ENCODE peak calls at places on chromosomes 3 and 15, in six cellular contexts. One of them, this sample, is unnamed.
A peak's percentile ranks its signal among the peaks of the same experiment; 100 is the strongest.

GRCh38 chr3:46406440-46406785 is 453 bp downstream of the CCR5AS start:
- ATAC-seq in natural killer cell treated with Interleukin-12 subunit alpha and Interleukin-12 subunit beta and Interleukin-15 and Interleukin-18, amount 100 ng/mL, for 72 hours: no peak
- ATAC-seq in pancreas: no peak
- ATAC-seq in activated naive CD4-positive, alpha-beta T cell treated with anti-CD3 and anti-CD28 coated beads, Interleukin-2, amount 50 U/mL, for 72 hours: no peak
- ATAC-seq in activated T-helper 17 cell treated with anti-CD3 and anti-CD28 coated beads, Interleukin-2, amount 50 U/mL, for 72 hours: no peak
- ATAC-seq in Right ventricle myocardium superior: no peak
- ATAC-seq in this sample: no peak

GRCh38 chr3:126607214-126607908 is 47.6 kb downstream of the TXNRD3 start:
- ATAC-seq in natural killer cell treated with Interleukin-12 subunit alpha and Interleukin-12 subunit beta and Interleukin-15 and Interleukin-18, amount 100 ng/mL, for 72 hours: peak; percentile 99
- ATAC-seq in pancreas: no peak
- ATAC-seq in activated naive CD4-positive, alpha-beta T cell treated with anti-CD3 and anti-CD28 coated beads, Interleukin-2, amount 50 U/mL, for 72 hours: peak; percentile 75
- ATAC-seq in activated T-helper 17 cell treated with anti-CD3 and anti-CD28 coated beads, Interleukin-2, amount 50 U/mL, for 72 hours: peak; percentile 90
- ATAC-seq in Right ventricle myocardium superior: peak; percentile 52
- ATAC-seq in this sample: no peak

GRCh38 chr15:60795889-60796288 is 316.9 kb upstream of the ICE2 start:
- ATAC-seq in natural killer cell treated with Interleukin-12 subunit alpha and Interleukin-12 subunit beta and Interleukin-15 and Interleukin-18, amount 100 ng/mL, for 72 hours: peak; percentile 37
- ATAC-seq in pancreas: no peak
- ATAC-seq in activated naive CD4-positive, alpha-beta T cell treated with anti-CD3 and anti-CD28 coated beads, Interleukin-2, amount 50 U/mL, for 72 hours: peak; percentile 45
- ATAC-seq in activated T-helper 17 cell treated with anti-CD3 and anti-CD28 coated beads, Interleukin-2, amount 50 U/mL, for 72 hours: peak; percentile 62
- ATAC-seq in Right ventricle myocardium superior: no peak
- ATAC-seq in this sample: no peak

GRCh38 chr3:18666655-18667054 is 241.5 kb upstream of the SATB1 start:
- ATAC-seq in natural killer cell treated with Interleukin-12 subunit alpha and Interleukin-12 subunit beta and Interleukin-15 and Interleukin-18, amount 100 ng/mL, for 72 hours: no peak
- ATAC-seq in pancreas: no peak
- ATAC-seq in activated naive CD4-positive, alpha-beta T cell treated with anti-CD3 and anti-CD28 coated beads, Interleukin-2, amount 50 U/mL, for 72 hours: no peak
- ATAC-seq in activated T-helper 17 cell treated with anti-CD3 and anti-CD28 coated beads, Interleukin-2, amount 50 U/mL, for 72 hours: no peak
- ATAC-seq in Right ventricle myocardium superior: no peak
- ATAC-seq in this sample: peak; percentile 96

GRCh38 chr3:53941945-53942344 is 50.3 kb upstream of the SELENOK start:
- ATAC-seq in natural killer cell treated with Interleukin-12 subunit alpha and Interleukin-12 subunit beta and Interleukin-15 and Interleukin-18, amount 100 ng/mL, for 72 hours: no peak
- ATAC-seq in pancreas: no peak
- ATAC-seq in activated naive CD4-positive, alpha-beta T cell treated with anti-CD3 and anti-CD28 coated beads, Interleukin-2, amount 50 U/mL, for 72 hours: no peak
- ATAC-seq in activated T-helper 17 cell treated with anti-CD3 and anti-CD28 coated beads, Interleukin-2, amount 50 U/mL, for 72 hours: no peak
- ATAC-seq in Right ventricle myocardium superior: no peak
- ATAC-seq in this sample: no peak

GRCh38 chr15:85457392-85457968 is 77.1 kb downstream of the AKAP13 start:
- ATAC-seq in natural killer cell treated with Interleukin-12 subunit alpha and Interleukin-12 subunit beta and Interleukin-15 and Interleukin-18, amount 100 ng/mL, for 72 hours: no peak
- ATAC-seq in pancreas: no peak
- ATAC-seq in activated naive CD4-positive, alpha-beta T cell treated with anti-CD3 and anti-CD28 coated beads, Interleukin-2, amount 50 U/mL, for 72 hours: peak; percentile 26
- ATAC-seq in activated T-helper 17 cell treated with anti-CD3 and anti-CD28 coated beads, Interleukin-2, amount 50 U/mL, for 72 hours: peak; percentile 24
- ATAC-seq in Right ventricle myocardium superior: peak; percentile 45
- ATAC-seq in this sample: peak; percentile 73

GRCh38 chr15:41024141-41024540 is 70.9 kb downstream of the CHAC1 start:
- ATAC-seq in natural killer cell treated with Interleukin-12 subunit alpha and Interleukin-12 subunit beta and Interleukin-15 and Interleukin-18, amount 100 ng/mL, for 72 hours: no peak
- ATAC-seq in pancreas: no peak
- ATAC-seq in activated naive CD4-positive, alpha-beta T cell treated with anti-CD3 and anti-CD28 coated beads, Interleukin-2, amount 50 U/mL, for 72 hours: no peak
- ATAC-seq in activated T-helper 17 cell treated with anti-CD3 and anti-CD28 coated beads, Interleukin-2, amount 50 U/mL, for 72 hours: no peak
- ATAC-seq in Right ventricle myocardium superior: no peak
- ATAC-seq in this sample: no peak

GRCh38 chr3:15768421-15769255 is 29.1 kb downstream of the ANKRD28 start:
- ATAC-seq in natural killer cell treated with Interleukin-12 subunit alpha and Interleukin-12 subunit beta and Interleukin-15 and Interleukin-18, amount 100 ng/mL, for 72 hours: peak; percentile 89
- ATAC-seq in pancreas: peak; percentile 89
- ATAC-seq in activated naive CD4-positive, alpha-beta T cell treated with anti-CD3 and anti-CD28 coated beads, Interleukin-2, amount 50 U/mL, for 72 hours: peak; percentile 98
- ATAC-seq in activated T-helper 17 cell treated with anti-CD3 and anti-CD28 coated beads, Interleukin-2, amount 50 U/mL, for 72 hours: peak; percentile 96
- ATAC-seq in Right ventricle myocardium superior: no peak
- ATAC-seq in this sample: peak; percentile 96

GRCh38 chr3:194042947-194043346 is 93.0 kb upstream of the HES1 start:
- ATAC-seq in natural killer cell treated with Interleukin-12 subunit alpha and Interleukin-12 subunit beta and Interleukin-15 and Interleukin-18, amount 100 ng/mL, for 72 hours: no peak
- ATAC-seq in pancreas: no peak
- ATAC-seq in activated naive CD4-positive, alpha-beta T cell treated with anti-CD3 and anti-CD28 coated beads, Interleukin-2, amount 50 U/mL, for 72 hours: no peak
- ATAC-seq in activated T-helper 17 cell treated with anti-CD3 and anti-CD28 coated beads, Interleukin-2, amount 50 U/mL, for 72 hours: no peak
- ATAC-seq in Right ventricle myocardium superior: no peak
- ATAC-seq in this sample: no peak

GRCh38 chr15:99176757-99177156 is 71.9 kb downstream of the SYNM start:
- ATAC-seq in natural killer cell treated with Interleukin-12 subunit alpha and Interleukin-12 subunit beta and Interleukin-15 and Interleukin-18, amount 100 ng/mL, for 72 hours: no peak
- ATAC-seq in pancreas: no peak
- ATAC-seq in activated naive CD4-positive, alpha-beta T cell treated with anti-CD3 and anti-CD28 coated beads, Interleukin-2, amount 50 U/mL, for 72 hours: no peak
- ATAC-seq in activated T-helper 17 cell treated with anti-CD3 and anti-CD28 coated beads, Interleukin-2, amount 50 U/mL, for 72 hours: no peak
- ATAC-seq in Right ventricle myocardium superior: no peak
- ATAC-seq in this sample: no peak

GRCh38 chr3:10703875-10704274 is 112.2 kb upstream of the SLC6A11 start:
- ATAC-seq in natural killer cell treated with Interleukin-12 subunit alpha and Interleukin-12 subunit beta and Interleukin-15 and Interleukin-18, amount 100 ng/mL, for 72 hours: no peak
- ATAC-seq in pancreas: no peak
- ATAC-seq in activated naive CD4-positive, alpha-beta T cell treated with anti-CD3 and anti-CD28 coated beads, Interleukin-2, amount 50 U/mL, for 72 hours: no peak
- ATAC-seq in activated T-helper 17 cell treated with anti-CD3 and anti-CD28 coated beads, Interleukin-2, amount 50 U/mL, for 72 hours: no peak
- ATAC-seq in Right ventricle myocardium superior: no peak
- ATAC-seq in this sample: no peak

GRCh38 chr3:71252466-71252865 is 331.1 kb downstream of the FOXP1 start:
- ATAC-seq in natural killer cell treated with Interleukin-12 subunit alpha and Interleukin-12 subunit beta and Interleukin-15 and Interleukin-18, amount 100 ng/mL, for 72 hours: no peak
- ATAC-seq in pancreas: peak; percentile 72
- ATAC-seq in activated naive CD4-positive, alpha-beta T cell treated with anti-CD3 and anti-CD28 coated beads, Interleukin-2, amount 50 U/mL, for 72 hours: no peak
- ATAC-seq in activated T-helper 17 cell treated with anti-CD3 and anti-CD28 coated beads, Interleukin-2, amount 50 U/mL, for 72 hours: no peak
- ATAC-seq in Right ventricle myocardium superior: peak; percentile 64
- ATAC-seq in this sample: no peak

GRCh38 chr3:152447509-152447908 is 178.8 kb downstream of the MBNL1 start:
- ATAC-seq in natural killer cell treated with Interleukin-12 subunit alpha and Interleukin-12 subunit beta and Interleukin-15 and Interleukin-18, amount 100 ng/mL, for 72 hours: peak; percentile 40
- ATAC-seq in pancreas: no peak
- ATAC-seq in activated naive CD4-positive, alpha-beta T cell treated with anti-CD3 and anti-CD28 coated beads, Interleukin-2, amount 50 U/mL, for 72 hours: no peak
- ATAC-seq in activated T-helper 17 cell treated with anti-CD3 and anti-CD28 coated beads, Interleukin-2, amount 50 U/mL, for 72 hours: peak; percentile 35
- ATAC-seq in Right ventricle myocardium superior: no peak
- ATAC-seq in this sample: no peak

GRCh38 chr3:15899438-15899837 is 101.7 kb upstream of the ANKRD28 start:
- ATAC-seq in natural killer cell treated with Interleukin-12 subunit alpha and Interleukin-12 subunit beta and Interleukin-15 and Interleukin-18, amount 100 ng/mL, for 72 hours: no peak
- ATAC-seq in pancreas: no peak
- ATAC-seq in activated naive CD4-positive, alpha-beta T cell treated with anti-CD3 and anti-CD28 coated beads, Interleukin-2, amount 50 U/mL, for 72 hours: no peak
- ATAC-seq in activated T-helper 17 cell treated with anti-CD3 and anti-CD28 coated beads, Interleukin-2, amount 50 U/mL, for 72 hours: peak; percentile 44
- ATAC-seq in Right ventricle myocardium superior: no peak
- ATAC-seq in this sample: no peak

GRCh38 chr3:12695112-12695511 is 31.2 kb upstream of the RAF1 start:
- ATAC-seq in natural killer cell treated with Interleukin-12 subunit alpha and Interleukin-12 subunit beta and Interleukin-15 and Interleukin-18, amount 100 ng/mL, for 72 hours: no peak
- ATAC-seq in pancreas: no peak
- ATAC-seq in activated naive CD4-positive, alpha-beta T cell treated with anti-CD3 and anti-CD28 coated beads, Interleukin-2, amount 50 U/mL, for 72 hours: no peak
- ATAC-seq in activated T-helper 17 cell treated with anti-CD3 and anti-CD28 coated beads, Interleukin-2, amount 50 U/mL, for 72 hours: no peak
- ATAC-seq in Right ventricle myocardium superior: no peak
- ATAC-seq in this sample: peak; percentile 20